ENCODE peak calls at places on chromosomes 11 and 22, in seven cellular contexts. Q is endothelial cell of umbilical vein, C is transverse colon, N is ovary, T is stomach, P is lower leg skin, G is testis. H is an unnamed sample.

GRCh38 chr11:100816823-100817222 is 129.7 kb downstream of the ARHGAP42 start:
- DNase-seq in Q (peak), C (no peak), N (no peak), T (no peak), P (no peak), G (no peak), H (peak)

GRCh38 chr22:36470162-36470993 is 11.1 kb downstream of the TXN2 start:
- DNase-seq in Q (peak), C (peak), N (peak), T (peak), P (peak), G (peak), H (peak)

GRCh38 chr22:30396871-30397655 is at the start of gene SEC14L2:
- DNase-seq in Q (peak), C (peak), N (peak), T (peak), P (peak), G (peak), H (peak)

GRCh38 chr22:39917776-39918493 is 17.1 kb downstream of the GRAP2 start:
- DNase-seq in Q (no peak), C (no peak), N (no peak), T (no peak), P (no peak), G (no peak), H (peak)

GRCh38 chr11:130439160-130439519 is 9.3 kb upstream of the ADAMTS15 start:
- DNase-seq in Q (no peak), C (no peak), N (no peak), T (no peak), P (no peak), G (no peak), H (no peak)

GRCh38 chr11:61425367-61426131 is 4.2 kb downstream of the CPSF7 start:
- DNase-seq in Q (no peak), C (no peak), N (no peak), T (no peak), P (no peak), G (no peak), H (no peak)

GRCh38 chr22:37471721-37472417 is 14.3 kb downstream of the MFNG start:
- DNase-seq in Q (no peak), C (no peak), N (no peak), T (no peak), P (no peak), G (no peak), H (no peak)

GRCh38 chr11:79201637-79202347 is 239.0 kb downstream of the TENM4 start:
- DNase-seq in Q (no peak), C (no peak), N (no peak), T (no peak), P (peak), G (no peak), H (no peak)

GRCh38 chr11:41461057-41461681 is 1.7 kb upstream of the LRRC4C start:
- DNase-seq in Q (peak), C (no peak), N (no peak), T (no peak), P (no peak), G (no peak), H (peak)

GRCh38 chr11:17354070-17354924 is 2.7 kb downstream of the NCR3LG1 start:
- DNase-seq in Q (peak), C (peak), N (no peak), T (peak), P (no peak), G (peak), H (peak)

GRCh38 chr11:17352925-17353227 is 1.3 kb downstream of the NCR3LG1 start:
- DNase-seq in Q (no peak), C (peak), N (peak), T (peak), P (peak), G (peak), H (peak)

GRCh38 chr11:17351510-17352176 is at the start of gene NCR3LG1:
- DNase-seq in Q (peak), C (peak), N (peak), T (peak), P (peak), G (peak), H (peak)

GRCh38 chr11:17351171-17351509 is 460 bp upstream of the NCR3LG1 start:
- DNase-seq in Q (no peak), C (no peak), N (no peak), T (no peak), P (no peak), G (no peak), H (no peak)

DNA sequence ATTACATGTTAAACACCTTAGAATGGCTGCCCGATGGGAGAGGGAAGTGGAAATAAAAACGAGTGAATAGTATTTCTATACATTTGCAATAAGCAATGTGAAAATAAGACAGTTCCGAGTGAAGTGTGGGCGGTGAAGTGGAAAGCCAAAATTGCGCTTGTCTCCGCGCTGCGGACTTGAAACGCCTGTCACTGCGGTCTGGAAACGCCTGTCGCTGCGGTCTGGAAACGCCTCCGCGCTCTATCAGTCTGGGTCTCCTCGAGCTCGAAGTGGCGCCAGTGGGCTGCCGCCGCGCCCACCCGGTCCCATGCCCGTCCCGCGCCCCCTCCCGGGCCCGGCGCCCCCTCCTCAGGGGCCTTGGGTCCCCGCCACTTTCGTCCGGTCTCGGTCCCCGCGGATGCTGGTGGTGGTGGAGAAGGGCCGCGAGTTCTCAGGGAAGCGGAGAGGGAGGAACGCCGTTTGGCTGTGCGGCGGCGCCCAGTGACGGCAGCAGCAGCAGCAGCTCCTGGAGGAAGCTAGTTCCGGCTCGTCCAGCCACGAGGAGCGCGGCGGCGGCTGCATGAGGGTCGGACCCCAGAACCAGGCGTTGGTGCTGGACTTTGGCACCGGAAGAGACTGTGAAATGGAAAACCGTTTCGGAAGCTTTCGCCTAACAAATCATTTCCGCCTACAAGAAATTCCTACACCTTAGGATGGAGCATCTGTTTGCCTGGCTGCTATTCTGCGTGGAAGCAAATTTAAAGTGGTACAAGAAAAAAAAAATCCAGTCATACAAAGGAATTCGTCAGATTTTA is 1.8 kb downstream of the NCR3LG1 start:
- DNase-seq in Q (peak), C (peak), N (peak), T (peak), P (peak), G (peak), H (peak)
- TF ChIP-seq POLR2A in Q (peak), C (peak), N (peak), T (no peak), P (no peak), G (no peak), H (peak)

GRCh38 chr11:8267831-8268529 is 4.3 kb upstream of the LMO1 start:
- DNase-seq in Q (no peak), C (no peak), N (peak), T (no peak), P (peak), G (no peak), H (no peak)
- TF ChIP-seq POLR2A in Q (no peak), C (no peak), N (no peak), T (no peak), P (no peak), G (no peak), H (no peak)

GRCh38 chr22:19857382-19857781 is 2.7 kb upstream of the GNB1L start:
- DNase-seq in Q (no peak), C (no peak), N (no peak), T (no peak), P (no peak), G (no peak), H (no peak)

GRCh38 chr22:19854778-19855503 is at the start of the genes GNB1L and RTL10:
- DNase-seq in Q (peak), C (peak), N (peak), T (peak), P (peak), G (peak), H (peak)

GRCh38 chr22:19853879-19854777 is 546 bp downstream of the GNB1L start:
- DNase-seq in Q (no peak), C (no peak), N (peak), T (peak), P (peak), G (peak), H (peak)

GRCh38 chr22:19853058-19853878 is 1.4 kb downstream of the GNB1L start:
- DNase-seq in Q (no peak), C (no peak), N (peak), T (no peak), P (no peak), G (no peak), H (no peak)

DNA sequence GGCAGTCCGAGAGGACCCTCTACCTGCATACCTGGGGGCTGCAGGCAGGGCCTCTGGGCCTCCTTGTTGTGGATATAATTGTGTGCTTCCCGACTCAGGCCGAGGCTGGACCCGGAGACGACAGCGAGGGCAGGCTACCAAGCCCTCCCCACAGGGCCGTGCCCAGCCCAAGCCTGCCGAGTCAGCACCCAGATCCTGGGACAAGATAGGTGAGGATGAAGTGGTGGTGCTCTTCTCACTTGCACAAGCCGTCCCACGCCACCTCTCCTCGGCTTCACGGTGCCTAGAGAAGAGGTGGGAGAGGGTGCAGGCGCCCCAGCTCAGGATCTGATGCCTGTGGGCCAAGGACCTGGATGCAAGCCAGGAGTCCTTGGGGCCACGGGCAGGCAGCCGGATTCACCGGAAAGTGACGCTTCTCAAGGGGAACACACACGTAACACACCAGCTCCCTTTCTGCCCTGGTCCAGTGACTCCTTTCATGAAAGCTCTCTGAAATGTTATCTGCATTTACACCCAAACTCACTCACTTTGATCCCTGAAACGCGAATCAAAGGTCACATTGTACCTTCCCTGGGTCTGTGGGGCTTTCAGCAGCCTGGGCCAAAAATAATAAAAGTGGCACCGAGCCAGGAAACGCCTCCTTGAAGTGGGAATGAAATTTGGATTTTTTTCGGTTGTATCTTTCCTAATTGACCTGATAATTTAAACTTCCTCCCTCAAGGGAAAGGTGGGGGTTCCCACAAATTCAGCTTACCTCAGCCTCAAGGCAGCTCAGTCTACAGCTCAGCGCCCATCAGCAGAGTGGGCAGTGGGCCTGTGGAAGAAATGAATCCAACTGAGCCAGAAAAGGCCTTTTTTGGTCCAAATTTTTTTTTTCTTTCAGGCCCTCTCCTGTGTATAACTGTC is 1.1 kb upstream of the GNB1L start:
- DNase-seq in Q (peak), C (peak), N (peak), T (peak), P (peak), G (peak), H (peak)
- TF ChIP-seq POLR2A in Q (peak), C (no peak), N (no peak), T (no peak), P (no peak), G (no peak), H (no peak)

GRCh38 chr22:29306175-29306829 is at the start of gene GAS2L1:
- DNase-seq in Q (peak), C (peak), N (peak), T (peak), P (peak), G (peak), H (peak)
- TF ChIP-seq POLR2A in Q (no peak), C (no peak), N (peak), T (no peak), P (no peak), G (no peak), H (peak)

DNA sequence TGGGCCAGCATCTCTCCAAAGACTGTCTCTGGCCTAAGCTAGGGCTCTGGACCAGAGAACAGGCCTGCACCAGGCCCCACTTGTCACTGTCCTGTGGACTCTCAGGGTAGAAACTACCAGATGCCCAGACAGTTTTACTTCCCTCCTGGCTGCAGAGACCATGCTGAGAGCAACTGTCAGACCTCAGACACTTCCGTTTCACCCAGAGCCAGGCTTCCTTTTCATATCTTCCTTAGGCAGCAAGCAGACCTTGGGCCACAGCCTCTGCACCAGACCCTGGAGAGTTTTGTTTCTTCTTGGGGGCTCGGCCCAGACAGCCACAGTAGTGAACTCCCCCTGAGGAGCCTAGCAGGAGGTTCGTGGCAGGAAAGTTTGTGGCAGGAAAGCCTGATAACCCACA is 12.1 kb upstream of the FCHSD2 start:
- DNase-seq in Q (no peak), C (peak), N (no peak), T (no peak), P (peak), G (no peak), H (no peak)
- TF ChIP-seq POLR2A in Q (no peak), C (no peak), N (no peak), T (no peak), P (no peak), G (no peak), H (no peak)

DNA sequence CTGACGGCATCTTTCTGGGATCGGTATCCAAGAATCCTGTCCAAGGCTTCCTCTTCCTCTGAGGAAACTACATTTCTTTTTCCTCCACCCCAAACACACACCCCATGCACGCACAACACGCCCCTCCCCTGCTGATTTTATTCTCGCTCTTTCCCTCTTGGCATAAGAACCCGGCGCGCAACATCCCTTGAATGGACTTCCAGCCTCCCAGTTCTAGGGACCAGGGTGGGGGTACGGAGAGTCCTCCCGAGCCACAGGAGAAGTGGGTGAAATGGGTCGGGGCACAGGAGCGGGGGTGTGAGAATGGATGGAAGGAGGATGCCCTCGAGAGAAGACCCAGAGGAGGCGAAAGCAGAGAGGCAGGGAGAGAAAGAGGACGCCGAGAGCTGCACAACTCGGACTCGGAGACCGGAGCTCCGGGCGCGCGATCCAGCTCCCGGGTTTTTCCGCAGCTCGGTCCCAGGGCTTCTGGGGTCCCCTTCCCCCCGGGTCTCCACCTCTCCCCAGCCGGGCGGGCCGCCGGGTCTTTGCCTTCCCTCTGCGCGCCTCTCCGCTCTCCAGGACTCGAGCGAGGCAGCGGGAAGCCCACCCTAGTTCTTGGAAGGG is 1.4 kb upstream of the LARGE1 start:
- DNase-seq in Q (no peak), C (peak), N (peak), T (peak), P (peak), G (peak), H (no peak)
- TF ChIP-seq POLR2A in Q (no peak), C (no peak), N (no peak), T (no peak), P (no peak), G (no peak), H (no peak)

H was measured in erythroblast.